ENCODE peak calls at places on chromosomes 7 and 10, in four cellular contexts. U, R, A and Y are unnamed samples.

GRCh38 chr7:118142012-118142411 is 42.0 kb upstream of the LSM8 start:
- DNase-seq in U (no peak), A (peak; percentile 51), R (no peak), Y (no peak)

GRCh38 chr7:107742678-107743566 is 1.0 kb upstream of the CBLL1 start:
- DNase-seq in R (peak; percentile 80), U (no peak), A (no peak), Y (peak; percentile 85)

GRCh38 chr7:7261863-7262262 is 79.5 kb downstream of the C1GALT1 start:
- DNase-seq in U (no peak), R (no peak), A (no peak), Y (no peak)

GRCh38 chr10:42998481-42999384 is 78.1 kb upstream of the RET start:
- DNase-seq in R (no peak), A (no peak), U (no peak), Y (no peak)

GRCh38 chr10:22618081-22618785 is 96.1 kb downstream of the PIP4K2A start:
- DNase-seq in R (no peak), A (no peak), U (no peak), Y (no peak)

GRCh38 chr10:78362406-78363022 is 328.9 kb downstream of the RPS24 start:
- DNase-seq in U (no peak), A (no peak), R (no peak), Y (no peak)

GRCh38 chr7:98212532-98213041 is 1.3 kb downstream of the BHLHA15 start:
- DNase-seq in U (no peak), R (peak; percentile 22), A (no peak), Y (peak; percentile 66)

GRCh38 chr7:98495523-98495922 is 94.6 kb upstream of the BAIAP2L1 start:
- DNase-seq in A (no peak), U (no peak), R (no peak), Y (no peak)

GRCh38 chr10:63083904-63084689 is 49.0 kb upstream of the NRBF2 start:
- DNase-seq in U (peak; percentile 92), A (peak; percentile 64), R (peak; percentile 74), Y (no peak)

GRCh38 chr7:111560773-111561658 is 1.3 kb downstream of the IMMP2L start:
- DNase-seq in R (peak; percentile 10), U (peak; percentile 61), A (no peak), Y (no peak)

GRCh38 chr10:23864631-23865147 is 344.2 kb upstream of the KIAA1217 start:
- DNase-seq in U (no peak), A (no peak), R (no peak), Y (no peak)

GRCh38 chr10:86366902-86367338 is 325 bp upstream of the GRID1 start:
- DNase-seq in R (no peak), A (peak; percentile 11), U (no peak), Y (no peak)

GRCh38 chr7:39954694-39955093 is 4.6 kb downstream of the CDK13 start:
- DNase-seq in R (no peak), A (no peak), U (no peak), Y (no peak)

GRCh38 chr10:70480254-70480861 is 1.8 kb downstream of the PALD1 start:
- DNase-seq in R (no peak), U (no peak), A (peak; percentile 92), Y (no peak)

GRCh38 chr7:4768597-4769569 is 6.5 kb upstream of the AP5Z1 start:
- DNase-seq in U (no peak), A (no peak), R (no peak), Y (no peak)
- TF ChIP-seq CTCF in U (no peak), A (no peak), R (no peak), Y (no peak)

DNA sequence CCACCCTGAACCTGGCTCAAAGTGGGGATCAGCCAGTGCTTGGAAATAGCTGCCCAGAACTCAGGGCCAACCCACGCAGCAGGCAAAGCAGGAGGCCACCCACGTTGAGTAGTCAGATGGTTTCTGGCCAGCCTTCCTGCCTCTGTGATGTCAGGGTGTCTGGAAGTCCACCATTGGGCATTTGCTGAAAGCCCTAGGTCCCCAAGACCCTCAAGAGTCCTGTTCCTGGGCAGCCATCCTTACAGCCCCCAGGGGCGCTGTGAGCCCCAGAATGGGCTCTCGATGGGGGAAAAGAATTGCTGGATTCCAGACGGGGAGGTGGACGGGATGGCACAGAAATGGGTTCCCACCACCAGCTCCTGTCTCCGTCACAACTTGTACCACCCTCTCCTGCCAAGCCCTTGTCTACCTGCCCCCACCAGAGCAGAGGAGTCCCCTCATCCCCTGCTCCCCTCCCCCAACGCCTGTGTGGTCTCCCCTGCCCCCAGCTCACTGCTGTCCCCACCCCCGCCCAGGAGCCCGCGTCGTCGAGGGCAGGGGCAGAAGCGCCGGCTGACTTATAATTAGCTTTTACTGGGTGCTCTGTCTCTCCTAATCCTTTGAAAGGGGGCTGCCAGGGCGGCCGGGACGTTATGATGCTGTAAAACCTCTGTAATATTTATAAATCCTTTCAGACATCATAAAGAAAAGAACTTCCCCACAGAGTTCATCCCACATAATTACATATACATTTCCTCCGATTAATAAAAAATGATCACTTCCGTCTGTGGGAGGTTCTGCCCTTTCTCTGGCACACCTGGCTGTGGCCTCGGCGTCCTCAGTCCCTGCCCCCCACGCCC is 3.8 kb downstream of the MYL10 start:
- DNase-seq in U (no peak), A (no peak), R (peak; percentile 56), Y (no peak)
- H3K27ac ChIP-seq in U (no peak overlapping the region), A (no peak overlapping the region), R (no peak overlapping the region), Y (no peak overlapping the region)

DNA sequence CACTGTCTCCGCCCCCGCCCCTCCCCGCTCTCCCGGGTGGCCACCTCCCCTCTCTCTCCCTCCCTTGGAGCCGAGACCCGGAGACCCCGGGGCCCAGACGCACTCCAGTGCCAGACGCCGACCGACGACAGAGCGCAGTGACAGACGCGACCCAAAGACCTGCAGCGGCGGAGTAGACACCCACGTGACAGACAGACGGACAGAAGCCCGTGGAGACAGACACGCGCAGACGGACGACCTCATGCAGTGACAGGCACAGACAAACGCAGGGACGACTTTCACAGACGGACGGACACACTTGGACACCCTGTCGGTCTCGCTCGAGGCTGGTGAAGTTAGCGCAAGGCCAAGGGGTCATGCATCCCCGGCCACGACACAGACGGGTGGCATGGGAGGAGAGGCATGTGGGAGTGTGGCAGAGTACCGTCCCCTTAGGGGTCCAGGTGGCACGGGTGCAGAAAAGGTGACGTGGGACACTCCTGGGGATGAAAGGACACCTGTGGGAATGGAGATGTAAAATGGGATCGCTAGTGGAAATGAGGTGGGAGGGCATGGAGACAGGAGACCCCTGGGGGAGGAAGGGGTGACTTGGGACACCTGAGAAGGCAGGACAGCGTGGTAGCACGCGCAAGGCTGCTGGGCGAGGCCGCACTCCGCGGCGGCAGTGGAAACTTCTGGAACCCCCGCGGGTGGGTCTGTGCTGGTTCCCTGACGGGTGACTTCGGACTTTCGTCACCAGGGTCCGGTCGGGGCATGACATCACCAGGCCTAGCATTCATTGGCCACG is 461 bp upstream of the ACHE start:
- DNase-seq in A (no peak), R (peak; percentile 70), U (no peak), Y (no peak)
- H3K4me3 ChIP-seq in A (peak overlapping the region; percentile 22), R (peak overlapping the region; percentile 51), U (no peak overlapping the region), Y (peak overlapping the region; percentile 70)

DNA sequence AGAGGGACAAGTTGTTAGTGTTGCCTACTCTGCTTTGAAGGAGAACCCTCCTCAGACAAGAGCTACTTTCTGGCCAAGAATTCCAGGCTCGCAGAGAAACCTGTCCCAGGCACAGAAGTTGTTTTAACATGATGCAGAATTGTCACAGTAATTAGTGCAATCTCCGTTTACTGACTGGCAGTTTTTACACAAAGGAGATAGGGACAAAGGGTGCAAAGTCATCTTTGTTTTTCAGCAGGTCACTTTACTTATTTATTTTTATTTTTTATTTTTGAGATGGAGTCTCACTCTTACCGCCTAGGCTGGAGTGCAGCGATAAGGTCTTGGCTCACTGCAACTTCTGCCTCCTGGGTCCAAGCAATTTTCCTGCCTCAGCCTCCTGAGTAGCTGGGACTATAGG is 12.3 kb downstream of the TCF7L2 start:
- DNase-seq in A (no peak), R (no peak), U (no peak), Y (no peak)
- TF ChIP-seq CTCF in A (no peak), R (no peak), U (no peak), Y (no peak)